ENCODE peak calls at places on chromosomes 3 and 15, in five cellular contexts. One of them, this sample, is unnamed.

GRCh38 chr15:58886921-58887320 is 46.6 kb downstream of the SLTM start:
- DNase-seq in HepG2: no peak
- DNase-seq in PC-3: no peak
- DNase-seq in GM23248: no peak
- DNase-seq in mammary epithelial cell: no peak
- DNase-seq in this sample: no peak

GRCh38 chr3:98784666-98785600 is 21.8 kb downstream of the ST3GAL6 start:
- DNase-seq in GM23248: peak; percentile 83
- DNase-seq in mammary epithelial cell: peak; percentile 87
- DNase-seq in HepG2: peak; percentile 44
- DNase-seq in PC-3: peak; percentile 73
- DNase-seq in this sample: no peak

GRCh38 chr3:187737401-187738088 is 7.7 kb downstream of the BCL6 start:
- DNase-seq in PC-3: peak; percentile 65
- DNase-seq in mammary epithelial cell: peak; percentile 72
- DNase-seq in HepG2: no peak
- DNase-seq in GM23248: peak; percentile 87
- DNase-seq in this sample: peak; percentile 70

GRCh38 chr3:169546368-169546767 is 117.1 kb downstream of the MECOM start:
- DNase-seq in HepG2: no peak
- DNase-seq in GM23248: no peak
- DNase-seq in PC-3: no peak
- DNase-seq in mammary epithelial cell: no peak
- DNase-seq in this sample: no peak

GRCh38 chr15:52727825-52728224 is 48.6 kb upstream of the ATOSA start:
- DNase-seq in HepG2: no peak
- DNase-seq in GM23248: no peak
- DNase-seq in mammary epithelial cell: peak; percentile 19
- DNase-seq in PC-3: no peak
- DNase-seq in this sample: peak; percentile 31

GRCh38 chr3:34106879-34107278 is 308.4 kb downstream of the PDCD6IP start:
- DNase-seq in PC-3: peak; percentile 41
- DNase-seq in GM23248: peak; percentile 4
- DNase-seq in HepG2: no peak
- DNase-seq in mammary epithelial cell: peak; percentile 2
- DNase-seq in this sample: peak; percentile 84

GRCh38 chr15:62847900-62848489 is 194.6 kb upstream of the TPM1 start:
- DNase-seq in HepG2: peak; percentile 44
- DNase-seq in PC-3: peak; percentile 74
- DNase-seq in GM23248: peak; percentile 74
- DNase-seq in mammary epithelial cell: peak; percentile 48
- DNase-seq in this sample: peak; percentile 39

GRCh38 chr15:101295607-101296225 is 668 bp upstream of the SNRPA1 start:
- DNase-seq in HepG2: no peak
- DNase-seq in GM23248: peak; percentile 54
- DNase-seq in mammary epithelial cell: no peak
- DNase-seq in PC-3: peak; percentile 46
- DNase-seq in this sample: no peak

GRCh38 chr3:138468886-138469285 is 34.5 kb downstream of the ESYT3 start:
- DNase-seq in GM23248: peak; percentile 56
- DNase-seq in mammary epithelial cell: peak; percentile 76
- DNase-seq in PC-3: peak; percentile 77
- DNase-seq in HepG2: no peak
- DNase-seq in this sample: no peak

GRCh38 chr3:23728651-23729117 is 77.1 kb upstream of the UBE2E1 start:
- DNase-seq in GM23248: no peak
- DNase-seq in HepG2: no peak
- DNase-seq in PC-3: peak; percentile 71
- DNase-seq in mammary epithelial cell: no peak
- DNase-seq in this sample: no peak

GRCh38 chr3:42964286-42964685 is 14.8 kb upstream of the GASK1A start:
- DNase-seq in GM23248: no peak
- DNase-seq in HepG2: no peak
- DNase-seq in PC-3: no peak
- DNase-seq in mammary epithelial cell: no peak
- DNase-seq in this sample: no peak

GRCh38 chr3:129617381-129618185 is 11.1 kb upstream of the PLXND1 start:
- DNase-seq in mammary epithelial cell: no peak
- DNase-seq in PC-3: no peak
- DNase-seq in GM23248: no peak
- DNase-seq in HepG2: no peak
- DNase-seq in this sample: no peak

GRCh38 chr3:51709004-51709420 is 2.1 kb downstream of the GRM2 start:
- DNase-seq in HepG2: no peak
- DNase-seq in PC-3: no peak
- DNase-seq in GM23248: no peak
- DNase-seq in mammary epithelial cell: no peak
- DNase-seq in this sample: no peak

GRCh38 chr3:47533481-47533880 is 20.0 kb upstream of the ELP6 start:
- DNase-seq in HepG2: no peak
- DNase-seq in PC-3: no peak
- DNase-seq in mammary epithelial cell: peak; percentile 80
- DNase-seq in GM23248: peak; percentile 53
- DNase-seq in this sample: no peak

DNA sequence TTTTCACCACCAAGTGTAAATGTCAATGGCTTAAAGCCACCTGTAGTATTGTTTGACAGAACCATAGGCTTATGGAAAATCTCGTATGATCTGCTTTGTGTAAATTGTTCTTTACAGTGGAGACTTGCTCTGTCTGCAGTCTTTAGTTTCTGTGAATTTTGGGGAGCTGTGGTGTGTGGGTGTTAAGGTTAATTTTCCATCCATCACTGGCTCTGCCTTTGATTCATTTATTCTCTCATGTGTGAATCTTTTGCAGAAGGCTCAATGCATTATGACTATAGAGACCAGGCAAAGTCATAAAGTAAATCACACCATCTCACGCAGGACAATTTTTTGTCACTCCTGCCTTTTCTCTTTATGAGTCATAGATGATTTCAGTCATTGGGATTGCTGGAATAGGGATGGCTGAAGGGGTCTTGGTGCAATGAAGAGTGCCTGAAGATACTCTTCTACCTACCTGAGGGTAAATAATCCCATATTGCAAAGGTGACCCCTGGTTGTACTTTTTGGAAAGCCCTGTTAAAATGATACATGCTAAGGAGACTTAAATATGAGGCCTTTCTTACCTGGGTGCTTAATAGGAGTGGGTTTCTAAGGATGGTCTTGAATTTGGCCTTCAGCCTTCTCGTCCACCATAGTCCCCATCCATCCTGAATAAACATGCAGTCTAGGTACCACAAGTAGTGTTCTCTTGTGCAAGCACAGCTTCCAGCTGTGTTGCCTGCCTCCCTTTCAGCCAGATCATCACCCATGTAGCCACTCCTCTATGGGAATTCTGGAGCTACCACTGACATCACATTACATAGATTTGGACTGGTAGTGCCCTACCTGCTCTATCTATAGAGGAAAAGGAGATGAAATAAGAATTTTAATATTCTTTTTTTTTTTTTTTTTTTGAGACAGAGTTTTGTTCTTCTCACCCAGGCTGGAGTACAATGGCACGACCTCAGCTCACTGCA is 14.3 kb downstream of the TGFBR2 start:
- DNase-seq in mammary epithelial cell: no peak
- DNase-seq in HepG2: no peak
- DNase-seq in GM23248: no peak
- DNase-seq in PC-3: peak; percentile 16
- DNase-seq in this sample: no peak
- H3K4me1 ChIP-seq in mammary epithelial cell: peaks cover 35% of the 10 kb centered on the region
- H3K4me1 ChIP-seq in HepG2: peaks cover 100% of the 10 kb centered on the region
- H3K4me1 ChIP-seq in GM23248: peaks cover 68% of the 10 kb centered on the region
- H3K4me1 ChIP-seq in PC-3: peaks cover 17% of the 10 kb centered on the region
- H3K4me1 ChIP-seq in this sample: peaks cover 36% of the 10 kb centered on the region

DNA sequence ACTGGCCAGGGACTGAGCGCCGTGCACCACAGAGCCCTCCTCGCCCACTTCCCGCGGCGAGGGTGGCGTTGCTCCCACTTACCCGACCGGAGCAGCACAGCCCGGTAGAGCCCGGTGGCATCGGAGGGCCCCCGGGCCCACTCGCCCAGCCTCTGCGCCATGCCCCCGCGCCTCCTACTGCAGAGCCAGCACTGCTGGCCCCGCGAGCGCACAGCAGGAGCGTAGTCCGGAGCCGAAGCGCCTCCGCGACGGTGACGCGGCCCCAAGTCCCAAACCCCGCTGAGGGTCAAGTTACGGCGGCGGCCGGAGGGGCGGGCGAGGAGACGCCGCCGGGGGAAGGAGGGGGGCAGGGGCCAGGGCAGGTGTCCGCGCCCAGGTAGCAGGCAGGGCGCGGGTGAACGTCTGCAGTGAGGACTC is 9.6 kb upstream of the FAM107A start:
- DNase-seq in HepG2: no peak
- DNase-seq in PC-3: no peak
- DNase-seq in GM23248: no peak
- DNase-seq in mammary epithelial cell: no peak
- DNase-seq in this sample: no peak
- TF ChIP-seq EZH2 in HepG2: no peak
- TF ChIP-seq EZH2 in PC-3: no peak
- TF ChIP-seq EZH2 in GM23248: no peak
- TF ChIP-seq EZH2 in mammary epithelial cell: no peak
- TF ChIP-seq EZH2 in this sample: no peak

GRCh38 chr3:58358092-58358491 is 25.4 kb downstream of the PXK start:
- DNase-seq in GM23248: no peak
- DNase-seq in mammary epithelial cell: no peak
- DNase-seq in PC-3: no peak
- DNase-seq in HepG2: no peak
- DNase-seq in this sample: no peak
- H3K4me1 ChIP-seq in GM23248: peaks cover 6% of the 10 kb centered on the region
- H3K4me1 ChIP-seq in mammary epithelial cell: peaks cover 7% of the 10 kb centered on the region
- H3K4me1 ChIP-seq in PC-3: no peaks in the 10 kb centered on the region
- H3K4me1 ChIP-seq in HepG2: no peaks in the 10 kb centered on the region
- H3K4me1 ChIP-seq in this sample: no peaks in the 10 kb centered on the region

GRCh38 chr3:107431048-107431297 is 53.7 kb downstream of the CCDC54 start:
- DNase-seq in HepG2: no peak
- DNase-seq in GM23248: no peak
- DNase-seq in mammary epithelial cell: peak; percentile 27
- DNase-seq in PC-3: no peak
- DNase-seq in this sample: peak; percentile 25
- TF ChIP-seq EZH2 in HepG2: no peak
- TF ChIP-seq EZH2 in GM23248: no peak
- TF ChIP-seq EZH2 in mammary epithelial cell: no peak
- TF ChIP-seq EZH2 in PC-3: no peak
- TF ChIP-seq EZH2 in this sample: no peak

GRCh38 chr3:13572926-13573623 is 24.1 kb downstream of the FBLN2 start:
- DNase-seq in mammary epithelial cell: no peak
- DNase-seq in PC-3: no peak
- DNase-seq in HepG2: no peak
- DNase-seq in GM23248: no peak
- DNase-seq in this sample: no peak

GRCh38 chr3:13569641-13570390 is 20.9 kb downstream of the FBLN2 start:
- DNase-seq in GM23248: peak; percentile 83
- DNase-seq in mammary epithelial cell: no peak
- DNase-seq in HepG2: no peak
- DNase-seq in PC-3: no peak
- DNase-seq in this sample: no peak

GRCh38 chr3:13570391-13571194 is 21.7 kb downstream of the FBLN2 start:
- DNase-seq in mammary epithelial cell: no peak
- DNase-seq in GM23248: no peak
- DNase-seq in PC-3: no peak
- DNase-seq in HepG2: no peak
- DNase-seq in this sample: no peak

GRCh38 chr3:13571831-13572750 is 23.2 kb downstream of the FBLN2 start:
- DNase-seq in GM23248: no peak
- DNase-seq in mammary epithelial cell: no peak
- DNase-seq in PC-3: no peak
- DNase-seq in HepG2: no peak
- DNase-seq in this sample: no peak

DNA sequence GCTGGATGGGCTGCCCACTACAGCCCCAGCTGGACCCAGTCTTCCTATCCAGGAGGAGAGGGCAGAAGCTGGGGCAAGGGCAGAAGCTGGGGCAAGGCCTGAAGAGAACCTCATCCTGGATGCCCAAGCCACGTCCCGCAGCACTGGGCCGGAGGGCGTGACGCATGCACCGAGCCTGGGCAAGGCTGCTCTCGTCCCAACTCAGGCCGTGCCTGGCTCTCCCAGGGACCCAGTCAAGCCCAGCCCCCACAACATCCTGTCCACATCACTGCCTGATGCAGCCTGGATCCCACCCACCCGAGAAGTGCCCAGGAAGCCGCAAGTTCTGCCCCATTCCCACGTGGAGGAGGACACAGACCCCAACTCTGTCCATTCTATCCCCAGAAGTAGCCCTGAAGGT is 22.3 kb downstream of the FBLN2 start:
- DNase-seq in HepG2: no peak
- DNase-seq in GM23248: no peak
- DNase-seq in mammary epithelial cell: no peak
- DNase-seq in PC-3: no peak
- DNase-seq in this sample: no peak
- H3K4me1 ChIP-seq in HepG2: no peaks in the 10 kb centered on the region
- H3K4me1 ChIP-seq in GM23248: peaks cover 25% of the 10 kb centered on the region
- H3K4me1 ChIP-seq in mammary epithelial cell: no peaks in the 10 kb centered on the region
- H3K4me1 ChIP-seq in PC-3: no peaks in the 10 kb centered on the region
- H3K4me1 ChIP-seq in this sample: no peaks in the 10 kb centered on the region

DNA sequence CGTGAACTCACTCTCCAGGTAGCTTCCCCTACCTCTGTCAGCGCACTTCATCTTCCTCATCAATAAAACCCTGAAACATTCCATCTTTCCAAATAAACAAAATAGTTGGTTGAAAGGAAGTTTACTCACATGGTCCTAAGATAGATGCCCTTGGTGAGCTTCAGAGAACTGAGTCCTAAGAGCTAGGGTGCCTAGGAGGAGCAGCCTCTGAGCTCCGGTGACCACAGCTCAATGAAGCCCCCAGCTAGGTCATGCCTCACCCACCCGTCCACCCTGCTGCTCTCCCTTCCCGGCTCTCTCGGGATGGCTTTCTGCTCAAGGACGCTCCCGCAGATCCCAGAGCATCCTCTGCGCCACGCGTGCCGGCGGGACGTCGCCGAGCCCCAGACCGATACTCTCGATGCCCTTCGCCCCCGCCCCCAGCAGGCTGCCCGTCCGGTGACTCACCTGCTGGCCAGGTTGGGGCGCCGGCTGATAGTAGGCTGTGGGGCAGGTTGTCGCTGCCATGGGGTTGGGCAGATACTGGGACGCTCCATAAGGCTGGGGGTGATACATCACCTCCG is 697 bp downstream of the VGLL3 start:
- DNase-seq in PC-3: peak; percentile 62
- DNase-seq in mammary epithelial cell: peak; percentile 90
- DNase-seq in HepG2: no peak
- DNase-seq in GM23248: peak; percentile 72
- DNase-seq in this sample: no peak
- TF ChIP-seq EZH2 in PC-3: no peak
- TF ChIP-seq EZH2 in mammary epithelial cell: no peak
- TF ChIP-seq EZH2 in HepG2: no peak
- TF ChIP-seq EZH2 in GM23248: no peak
- TF ChIP-seq EZH2 in this sample: no peak

GRCh38 chr15:31328425-31328998 is 1.9 kb downstream of the KLF13 start:
- DNase-seq in GM23248: peak; percentile 89
- DNase-seq in PC-3: peak; percentile 25
- DNase-seq in HepG2: no peak
- DNase-seq in mammary epithelial cell: peak; percentile 49
- DNase-seq in this sample: no peak
- H3K4me1 ChIP-seq in GM23248: peaks cover 5% of the 10 kb centered on the region
- H3K4me1 ChIP-seq in PC-3: peaks cover 10% of the 10 kb centered on the region
- H3K4me1 ChIP-seq in HepG2: peaks cover 50% of the 10 kb centered on the region
- H3K4me1 ChIP-seq in mammary epithelial cell: peaks cover 14% of the 10 kb centered on the region
- H3K4me1 ChIP-seq in this sample: peaks cover 4% of the 10 kb centered on the region

GRCh38 chr15:73888224-73889041 is 15.1 kb downstream of the TBC1D21 start:
- DNase-seq in GM23248: no peak
- DNase-seq in HepG2: no peak
- DNase-seq in mammary epithelial cell: no peak
- DNase-seq in PC-3: no peak
- DNase-seq in this sample: no peak
- TF ChIP-seq EZH2 in GM23248: no peak
- TF ChIP-seq EZH2 in HepG2: no peak
- TF ChIP-seq EZH2 in mammary epithelial cell: no peak
- TF ChIP-seq EZH2 in PC-3: no peak
- TF ChIP-seq EZH2 in this sample: no peak